ENCODE peak calls at places on chromosome 6, in ten cellular contexts. E, B, X, M, H, N, P, K, S and L are unnamed samples.

GRCh38 chr6:150717419-150717818 is 117.7 kb downstream of the PLEKHG1 start:
- DNase-seq in P (no peak), K (no peak), S (no peak), X (no peak), E (no peak), B (no peak), M (no peak), N (peak; percentile 69), H (no peak), L (no peak)

GRCh38 chr6:123855493-123855892 is 51.8 kb downstream of the NKAIN2 start:
- DNase-seq in X (no peak), N (no peak), H (no peak), E (no peak), M (no peak), S (no peak), K (no peak), B (no peak), P (no peak), L (no peak)

GRCh38 chr6:111011360-111012142 is 29.7 kb downstream of the RPF2 start:
- DNase-seq in E (no peak), K (no peak), X (peak; percentile 67), B (no peak), N (no peak), M (no peak), P (no peak), S (peak; percentile 60), H (no peak), L (no peak)

GRCh38 chr6:70820778-70821177 is 136.1 kb downstream of the B3GAT2 start:
- DNase-seq in B (no peak), X (no peak), E (no peak), M (no peak), K (no peak), N (no peak), P (no peak), H (no peak), S (no peak), L (no peak)

GRCh38 chr6:92361990-92362770 is 1057.2 kb downstream of the EPHA7 start:
- DNase-seq in P (no peak), H (no peak), M (no peak), E (no peak), B (no peak), S (peak; percentile 87), N (no peak), K (no peak), X (no peak), L (no peak)

GRCh38 chr6:31498748-31499147 is 803 bp downstream of the MICB start:
- DNase-seq in B (no peak), P (no peak), E (no peak), S (peak; percentile 12), K (no peak), N (no peak), H (no peak), M (no peak), X (peak; percentile 16), L (no peak)

GRCh38 chr6:113632220-113632864 is 224.8 kb upstream of the MARCKS start:
- DNase-seq in M (no peak), P (peak; percentile 71), K (no peak), B (peak; percentile 16), H (peak; percentile 86), S (peak; percentile 94), E (no peak), X (peak; percentile 46), N (no peak), L (no peak)

GRCh38 chr6:26240157-26240980 is 124.6 kb upstream of the BTN3A2 start:
- DNase-seq in P (peak; percentile 83), B (peak; percentile 41), X (peak; percentile 96), N (no peak), E (peak; percentile 44), K (peak; percentile 48), S (peak; percentile 82), H (peak; percentile 59), M (peak; percentile 41), L (peak; percentile 62)

GRCh38 chr6:31011153-31011552 is 879 bp downstream of the MUC22 start:
- DNase-seq in E (no peak), M (no peak), H (no peak), K (no peak), S (no peak), X (no peak), N (no peak), B (no peak), P (no peak), L (no peak)

GRCh38 chr6:143176090-143177021 is 115.7 kb downstream of the AIG1 start:
- DNase-seq in H (no peak), S (peak; percentile 91), M (no peak), X (no peak), E (no peak), K (no peak), P (no peak), B (no peak), N (no peak), L (no peak)

GRCh38 chr6:140858381-140858971 is 1274.2 kb upstream of the GJE1 start:
- DNase-seq in X (no peak), E (no peak), S (peak; percentile 50), H (no peak), P (no peak), B (no peak), M (no peak), N (no peak), K (no peak), L (no peak)

DNA sequence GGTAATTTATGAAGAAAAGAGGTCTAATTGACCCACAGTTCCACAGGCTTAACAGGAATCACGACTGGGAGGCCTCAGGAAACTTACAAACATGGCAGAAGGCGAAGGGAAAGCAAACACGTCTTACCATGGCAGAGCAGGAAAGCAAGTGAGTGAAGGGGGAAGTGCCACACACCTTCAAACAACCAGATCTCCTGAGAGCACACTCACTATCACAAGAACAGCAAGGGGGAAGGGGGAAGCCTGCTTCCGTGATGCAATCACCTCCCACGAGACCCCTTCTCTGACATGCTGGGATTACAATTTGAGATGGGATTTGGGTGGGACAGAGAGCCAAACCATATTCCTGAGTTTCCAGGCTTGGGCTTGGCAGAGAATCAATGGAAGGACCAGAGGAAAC is 124.1 kb upstream of the RAB32 start:
- DNase-seq in N (no peak), X (peak; percentile 1), P (no peak), E (no peak), H (no peak), B (no peak), S (no peak), K (no peak), M (no peak), L (no peak)
- H3K4me1 ChIP-seq in N (no peaks in the 10 kb centered on the region), X (peaks cover 4% of the 10 kb centered on the region), P (no peaks in the 10 kb centered on the region), E (no peaks in the 10 kb centered on the region), H (no peaks in the 10 kb centered on the region), B (no peaks in the 10 kb centered on the region), S (peaks cover 2% of the 10 kb centered on the region), K (no peaks in the 10 kb centered on the region), M (no peaks in the 10 kb centered on the region), L (no peaks in the 10 kb centered on the region)

DNA sequence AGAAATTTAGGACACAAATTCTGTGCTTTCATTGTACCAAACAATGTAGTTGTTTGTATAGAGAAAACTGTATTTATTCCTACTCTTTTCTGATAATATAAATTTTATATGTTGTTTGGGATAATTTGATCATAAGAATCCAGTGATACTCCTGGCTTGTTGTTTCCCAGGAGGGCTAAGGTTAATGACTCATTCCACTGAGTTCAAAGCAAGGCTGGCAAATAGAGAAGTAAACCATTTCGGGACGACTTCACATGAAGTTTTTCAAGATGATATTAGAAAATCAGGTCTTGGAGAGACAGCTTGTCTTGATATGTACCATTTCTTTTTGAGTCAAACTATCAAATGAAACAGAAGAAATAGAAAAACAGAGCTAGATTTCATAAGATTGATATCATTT is 326.1 kb upstream of the CNR1 start:
- DNase-seq in N (no peak), K (no peak), B (no peak), H (no peak), M (no peak), S (no peak), P (no peak), X (no peak), E (no peak), L (no peak)
- H3K4me1 ChIP-seq in N (peaks cover 6% of the 10 kb centered on the region), K (no peaks in the 10 kb centered on the region), B (no peaks in the 10 kb centered on the region), H (no peaks in the 10 kb centered on the region), M (no peaks in the 10 kb centered on the region), S (no peaks in the 10 kb centered on the region), P (no peaks in the 10 kb centered on the region), X (no peaks in the 10 kb centered on the region), E (no peaks in the 10 kb centered on the region), L (no peaks in the 10 kb centered on the region)

GRCh38 chr6:21749754-21750153 is 156.2 kb downstream of the SOX4 start:
- DNase-seq in B (no peak), S (no peak), N (no peak), P (no peak), M (no peak), K (no peak), X (peak; percentile 66), E (no peak), H (no peak), L (no peak)
- H3K4me1 ChIP-seq in B (peaks cover 14% of the 10 kb centered on the region), S (peaks cover 7% of the 10 kb centered on the region), N (peaks cover 14% of the 10 kb centered on the region), P (no peaks in the 10 kb centered on the region), M (no peaks in the 10 kb centered on the region), K (no peaks in the 10 kb centered on the region), X (peaks cover 43% of the 10 kb centered on the region), E (no peaks in the 10 kb centered on the region), H (no peaks in the 10 kb centered on the region), L (no peaks in the 10 kb centered on the region)

GRCh38 chr6:33428219-33428890 is 8.5 kb downstream of the SYNGAP1 start:
- DNase-seq in H (no peak), X (peak; percentile 59), S (peak; percentile 65), B (no peak), K (no peak), E (no peak), M (no peak), P (peak; percentile 52), N (no peak), L (no peak)
- H3K4me1 ChIP-seq in H (peaks cover 4% of the 10 kb centered on the region), X (peaks cover 70% of the 10 kb centered on the region), S (peaks cover 59% of the 10 kb centered on the region), B (peaks cover 87% of the 10 kb centered on the region), K (peaks cover 32% of the 10 kb centered on the region), E (peaks cover 55% of the 10 kb centered on the region), M (peaks cover 76% of the 10 kb centered on the region), P (peaks cover 3% of the 10 kb centered on the region), N (peaks cover 55% of the 10 kb centered on the region), L (peaks cover 70% of the 10 kb centered on the region)

DNA sequence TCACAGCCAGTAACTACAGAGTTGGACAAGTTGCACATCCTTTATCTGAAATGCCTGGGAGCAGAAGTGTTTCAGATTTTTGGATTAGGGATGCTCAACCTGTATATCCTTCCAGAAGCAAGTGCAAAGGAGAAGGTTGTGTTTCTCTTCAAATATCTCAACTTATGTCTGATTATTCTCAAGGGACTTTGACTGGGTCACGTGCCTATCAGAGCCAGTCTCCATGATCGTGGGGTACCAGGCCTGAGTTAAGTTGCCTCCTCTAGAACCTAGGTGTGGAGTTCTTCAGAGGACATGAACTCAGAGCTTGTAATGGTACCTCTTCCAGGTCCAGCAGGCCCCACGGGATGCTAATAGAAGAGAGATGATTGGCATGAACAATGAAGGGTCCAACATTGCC is 7.8 kb downstream of the CD83 start:
- DNase-seq in X (no peak), S (no peak), K (no peak), M (no peak), P (no peak), B (no peak), E (no peak), H (no peak), N (no peak), L (no peak)
- H3K4me1 ChIP-seq in X (peaks cover 40% of the 10 kb centered on the region), S (no peaks in the 10 kb centered on the region), K (peaks cover 7% of the 10 kb centered on the region), M (peaks cover 12% of the 10 kb centered on the region), P (no peaks in the 10 kb centered on the region), B (peaks cover 25% of the 10 kb centered on the region), E (no peaks in the 10 kb centered on the region), H (no peaks in the 10 kb centered on the region), N (peaks cover 17% of the 10 kb centered on the region), L (no peaks in the 10 kb centered on the region)